ENCODE peak calls at places on chromosome 5, in eight cellular contexts. H, S, R, Y, L, B, K and N are unnamed samples.

GRCh38 chr5:5593391-5593790 is 170.9 kb downstream of the ICE1 start:
- DNase-seq in R (no peak), S (no peak), B (no peak), L (no peak), H (no peak), K (no peak), Y (no peak), N (no peak)

GRCh38 chr5:95816341-95816740 is 6.2 kb downstream of the GLRX start:
- DNase-seq in R (no peak), H (no peak), B (peak; percentile 19), Y (no peak), K (no peak), S (no peak), L (no peak), N (no peak)

GRCh38 chr5:1315709-1316587 is 21.1 kb upstream of the TERT start:
- DNase-seq in H (no peak), B (peak; percentile 39), Y (peak; percentile 85), R (peak; percentile 4), L (peak; percentile 66), S (peak; percentile 24), K (peak; percentile 94), N (peak; percentile 70)

GRCh38 chr5:81337803-81338202 is 36.4 kb downstream of the ZCCHC9 start:
- DNase-seq in H (no peak), K (no peak), L (no peak), R (no peak), B (no peak), S (no peak), Y (no peak), N (no peak)

GRCh38 chr5:151651997-151652645 is 34.6 kb downstream of the SPARC start:
- DNase-seq in K (peak; percentile 78), B (peak; percentile 57), H (peak; percentile 75), R (peak; percentile 85), S (peak; percentile 91), Y (peak; percentile 83), L (peak; percentile 67), N (peak; percentile 79)

GRCh38 chr5:36052542-36052941 is 14.1 kb downstream of the UGT3A2 start:
- DNase-seq in K (no peak), H (no peak), R (no peak), B (no peak), Y (no peak), L (no peak), S (peak; percentile 33), N (no peak)

GRCh38 chr5:160339406-160340140 is 27.2 kb upstream of the CCNJL start:
- DNase-seq in H (no peak), B (no peak), L (no peak), K (peak; percentile 5), S (peak; percentile 21), R (no peak), Y (no peak), N (no peak)

GRCh38 chr5:35987776-35988175 is 3.4 kb downstream of the UGT3A1 start:
- DNase-seq in L (no peak), S (no peak), H (no peak), R (no peak), B (no peak), Y (no peak), K (no peak), N (no peak)

GRCh38 chr5:8500426-8500825 is 631.5 kb downstream of the MTRR start:
- DNase-seq in R (no peak), Y (no peak), S (peak; percentile 58), B (no peak), H (peak; percentile 20), L (no peak), K (no peak), N (no peak)

GRCh38 chr5:168468836-168469235 is 17.4 kb upstream of the RARS1 start:
- DNase-seq in K (no peak), Y (no peak), S (peak; percentile 86), B (no peak), L (no peak), H (peak; percentile 93), R (peak; percentile 70), N (no peak)

GRCh38 chr5:96043471-96043870 is 81.8 kb upstream of the ELL2 start:
- DNase-seq in R (no peak), K (no peak), L (no peak), Y (no peak), H (no peak), B (no peak), S (no peak), N (no peak)

GRCh38 chr5:73088026-73088425 is 32.3 kb upstream of the TMEM171 start:
- DNase-seq in R (no peak), K (no peak), B (no peak), Y (no peak), S (peak; percentile 41), H (peak; percentile 46), L (no peak), N (no peak)

GRCh38 chr5:139214646-139215045 is 16.5 kb upstream of the SIL1 start:
- DNase-seq in S (no peak), Y (no peak), R (no peak), B (no peak), L (no peak), K (no peak), H (no peak), N (no peak)

GRCh38 chr5:1831677-1832313 is 30.6 kb downstream of the NDUFS6 start:
- DNase-seq in L (no peak), S (peak; percentile 26), B (no peak), H (no peak), K (no peak), R (no peak), Y (peak; percentile 61), N (no peak)

DNA sequence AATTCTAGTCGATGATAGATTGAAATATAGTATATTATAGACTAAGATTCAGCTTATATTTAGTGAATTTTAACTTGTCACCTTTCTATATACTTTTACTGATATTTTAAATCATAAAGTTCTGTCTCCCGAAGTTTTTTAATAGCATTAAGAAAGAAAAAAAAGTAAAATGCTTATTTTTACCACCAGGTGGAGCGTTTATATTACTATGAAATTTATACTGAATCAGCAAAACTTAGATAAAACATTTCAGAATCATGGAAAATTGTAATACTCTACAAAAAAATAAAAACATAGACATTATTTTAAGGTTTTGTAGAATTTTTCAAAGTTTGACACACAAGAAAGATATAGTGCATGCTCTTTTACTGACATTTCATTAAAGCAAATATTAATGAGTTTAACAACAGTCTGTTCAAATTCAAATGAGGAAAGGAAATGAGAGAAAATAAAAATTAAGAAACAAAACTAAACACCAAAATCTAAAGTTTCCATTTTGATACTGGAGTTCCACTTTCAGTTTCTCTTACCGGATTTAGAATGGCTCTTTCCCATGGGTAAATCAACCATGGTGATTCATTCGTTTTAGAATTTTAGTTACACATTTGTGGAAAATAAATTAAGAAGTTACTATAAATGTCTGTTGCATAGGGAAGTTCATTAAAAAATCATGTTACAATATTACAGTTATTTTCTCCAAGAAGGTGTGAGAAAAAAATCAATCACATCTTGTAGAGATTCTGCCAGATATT is 1035.3 kb downstream of the CDH12 start:
- DNase-seq in L (no peak), R (peak; percentile 15), B (no peak), K (no peak), S (peak; percentile 51), H (peak; percentile 6), Y (no peak), N (no peak)
- H3K4me1 ChIP-seq in L (no peaks in the 10 kb centered on the region), R (no peaks in the 10 kb centered on the region), B (no peaks in the 10 kb centered on the region), K (no peaks in the 10 kb centered on the region), S (no peaks in the 10 kb centered on the region), H (no peaks in the 10 kb centered on the region), Y (no peaks in the 10 kb centered on the region), N (no peaks in the 10 kb centered on the region)

DNA sequence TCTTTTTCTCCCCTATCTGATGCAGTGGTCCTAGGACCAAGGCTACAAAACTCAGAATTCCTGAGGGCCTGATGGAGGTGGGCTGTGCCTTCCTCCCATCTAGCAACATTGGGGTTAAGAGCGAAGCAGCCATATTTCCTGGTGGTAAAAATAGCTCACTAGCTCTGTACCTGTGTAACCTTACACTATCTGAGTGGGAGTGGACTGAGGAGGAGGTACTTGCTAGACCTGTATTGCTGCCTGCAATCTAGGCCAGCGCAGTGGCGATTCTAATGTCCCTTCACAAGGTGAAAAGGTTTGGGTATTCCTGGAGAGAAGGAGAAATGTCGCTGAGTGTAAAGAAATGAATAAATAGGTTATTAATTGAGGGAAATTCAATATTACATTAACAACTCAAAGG is 80.2 kb upstream of the LIFR start:
- DNase-seq in S (no peak), L (no peak), Y (no peak), H (no peak), K (peak; percentile 89), R (no peak), B (no peak), N (peak; percentile 69)
- H3K4me3 ChIP-seq in S (no peak overlapping the region), L (no peak overlapping the region), Y (no peak overlapping the region), H (no peak overlapping the region), K (no peak overlapping the region), R (no peak overlapping the region), B (no peak overlapping the region), N (no peak overlapping the region)

GRCh38 chr5:146205499-146206202 is 2.2 kb downstream of the RBM27 start:
- DNase-seq in K (no peak), B (no peak), H (no peak), Y (no peak), S (no peak), R (no peak), L (no peak), N (no peak)
- H3K4me1 ChIP-seq in K (peaks cover 27% of the 10 kb centered on the region), B (peaks cover 38% of the 10 kb centered on the region), H (peaks cover 2% of the 10 kb centered on the region), Y (peaks cover 28% of the 10 kb centered on the region), S (peaks cover 20% of the 10 kb centered on the region), R (peaks cover 15% of the 10 kb centered on the region), L (peaks cover 37% of the 10 kb centered on the region), N (peaks cover 12% of the 10 kb centered on the region)

GRCh38 chr5:52674815-52675545 is 112.7 kb upstream of the ITGA1 start:
- DNase-seq in R (peak; percentile 54), S (peak; percentile 76), L (no peak), Y (no peak), K (no peak), B (no peak), H (peak; percentile 87), N (no peak)
- H3K4me3 ChIP-seq in R (no peak overlapping the region), S (peak overlapping the region; percentile 61), L (no peak overlapping the region), Y (no peak overlapping the region), K (no peak overlapping the region), B (no peak overlapping the region), H (peak overlapping the region; percentile 1), N (no peak overlapping the region)

GRCh38 chr5:150311015-150311692 is 8.4 kb upstream of the ARSI start:
- DNase-seq in S (no peak), Y (no peak), B (no peak), K (no peak), L (no peak), R (no peak), H (no peak), N (no peak)
- H3K4me1 ChIP-seq in S (no peaks in the 10 kb centered on the region), Y (no peaks in the 10 kb centered on the region), B (no peaks in the 10 kb centered on the region), K (no peaks in the 10 kb centered on the region), L (no peaks in the 10 kb centered on the region), R (peaks cover 7% of the 10 kb centered on the region), H (peaks cover 13% of the 10 kb centered on the region), N (no peaks in the 10 kb centered on the region)

DNA sequence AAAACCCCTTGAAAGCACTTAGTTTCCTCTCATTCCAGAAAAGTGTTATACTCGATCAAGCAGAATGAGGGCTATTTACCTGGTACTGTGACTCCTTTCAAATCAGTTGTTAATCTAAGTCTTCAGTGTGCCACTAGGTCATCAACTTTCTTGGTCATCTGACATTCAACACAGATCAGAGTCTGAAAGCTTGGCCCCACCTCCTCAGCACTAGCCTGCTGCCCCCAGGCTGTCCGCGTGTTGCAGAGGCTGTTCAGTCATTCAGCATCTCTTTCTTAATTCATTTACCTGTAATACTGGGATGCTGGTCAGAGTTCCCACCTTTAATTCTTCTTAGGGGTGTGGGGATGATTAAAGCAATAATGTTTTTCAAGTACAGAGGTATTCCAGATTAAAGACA is 28.5 kb downstream of the ENC1 start:
- DNase-seq in S (no peak), H (no peak), K (no peak), R (no peak), B (no peak), L (no peak), Y (no peak), N (no peak)
- H3K4me3 ChIP-seq in S (no peak overlapping the region), H (no peak overlapping the region), K (no peak overlapping the region), R (no peak overlapping the region), B (no peak overlapping the region), L (no peak overlapping the region), Y (no peak overlapping the region), N (no peak overlapping the region)

GRCh38 chr5:159091051-159091450 is 8.7 kb downstream of the EBF1 start:
- DNase-seq in B (no peak), Y (no peak), H (no peak), S (no peak), L (no peak), R (no peak), K (no peak), N (no peak)
- H3K4me1 ChIP-seq in B (peaks cover 5% of the 10 kb centered on the region), Y (no peaks in the 10 kb centered on the region), H (no peaks in the 10 kb centered on the region), S (peaks cover 14% of the 10 kb centered on the region), L (peaks cover 5% of the 10 kb centered on the region), R (no peaks in the 10 kb centered on the region), K (peaks cover 5% of the 10 kb centered on the region), N (no peaks in the 10 kb centered on the region)